ENCODE peak calls at places on chromosomes 1 and 21, in four cellular contexts. One of them, this sample, is unnamed.

GRCh38 chr1:109630081-109630880 is 10.6 kb downstream of the AMPD2 start:
- DNase-seq in psoas muscle: no peak
- DNase-seq in left ventricle myocardium inferior: no peak
- DNase-seq in DND-41: peak; percentile 42
- DNase-seq in this sample: no peak

GRCh38 chr1:44029260-44029910 is 1.9 kb downstream of the SLC6A9 start:
- DNase-seq in psoas muscle: no peak
- DNase-seq in left ventricle myocardium inferior: no peak
- DNase-seq in DND-41: no peak
- DNase-seq in this sample: no peak

GRCh38 chr1:80531182-80531581 is 1269.6 kb upstream of the ADGRL2 start:
- DNase-seq in psoas muscle: no peak
- DNase-seq in left ventricle myocardium inferior: no peak
- DNase-seq in DND-41: peak; percentile 8
- DNase-seq in this sample: no peak

GRCh38 chr1:233704882-233705723 is 91.2 kb downstream of the KCNK1 start:
- DNase-seq in psoas muscle: no peak
- DNase-seq in left ventricle myocardium inferior: no peak
- DNase-seq in DND-41: no peak
- DNase-seq in this sample: no peak

GRCh38 chr21:26961704-26962103 is 5.2 kb downstream of the ADAMTS5 start:
- DNase-seq in psoas muscle: no peak
- DNase-seq in left ventricle myocardium inferior: no peak
- DNase-seq in DND-41: no peak
- DNase-seq in this sample: no peak

GRCh38 chr1:245585252-245585959 is 430.6 kb downstream of the KIF26B start:
- DNase-seq in psoas muscle: no peak
- DNase-seq in left ventricle myocardium inferior: no peak
- DNase-seq in DND-41: no peak
- DNase-seq in this sample: no peak

GRCh38 chr1:180521474-180522203 is 19.3 kb upstream of the ACBD6 start:
- DNase-seq in psoas muscle: no peak
- DNase-seq in left ventricle myocardium inferior: no peak
- DNase-seq in DND-41: no peak
- DNase-seq in this sample: no peak

GRCh38 chr1:119988316-119989067 is 81.0 kb downstream of the NOTCH2 start:
- DNase-seq in psoas muscle: no peak
- DNase-seq in left ventricle myocardium inferior: no peak
- DNase-seq in DND-41: no peak
- DNase-seq in this sample: no peak

GRCh38 chr1:16324456-16324890 is 27.8 kb downstream of the FBXO42 start:
- DNase-seq in psoas muscle: peak; percentile 19
- DNase-seq in left ventricle myocardium inferior: no peak
- DNase-seq in DND-41: no peak
- DNase-seq in this sample: no peak

GRCh38 chr1:230621290-230622022 is 20.8 kb upstream of the COG2 start:
- DNase-seq in psoas muscle: no peak
- DNase-seq in left ventricle myocardium inferior: no peak
- DNase-seq in DND-41: no peak
- DNase-seq in this sample: no peak

GRCh38 chr1:156281281-156282142 is 1.1 kb downstream of the SMG5 start:
- DNase-seq in psoas muscle: peak; percentile 74
- DNase-seq in left ventricle myocardium inferior: peak; percentile 65
- DNase-seq in DND-41: peak; percentile 24
- DNase-seq in this sample: no peak

GRCh38 chr1:199453731-199454130 is 573.8 kb upstream of the NR5A2 start:
- DNase-seq in psoas muscle: no peak
- DNase-seq in left ventricle myocardium inferior: no peak
- DNase-seq in DND-41: no peak
- DNase-seq in this sample: no peak

GRCh38 chr21:43203523-43204080 is 34.8 kb downstream of the CRYAA start:
- DNase-seq in psoas muscle: no peak
- DNase-seq in left ventricle myocardium inferior: no peak
- DNase-seq in DND-41: no peak
- DNase-seq in this sample: no peak

GRCh38 chr21:26595971-26596370 is 22.9 kb upstream of the CYYR1 start:
- DNase-seq in psoas muscle: no peak
- DNase-seq in left ventricle myocardium inferior: no peak
- DNase-seq in DND-41: no peak
- DNase-seq in this sample: no peak

GRCh38 chr21:45304945-45305344 is 17.2 kb upstream of the POFUT2 start:
- DNase-seq in psoas muscle: no peak
- DNase-seq in left ventricle myocardium inferior: peak; percentile 16
- DNase-seq in DND-41: no peak
- DNase-seq in this sample: peak; percentile 42

GRCh38 chr1:94325379-94326302 is 88.3 kb upstream of the ARHGAP29 start:
- DNase-seq in psoas muscle: no peak
- DNase-seq in left ventricle myocardium inferior: no peak
- DNase-seq in DND-41: no peak
- DNase-seq in this sample: no peak

GRCh38 chr1:118963456-118964430 is 24.4 kb downstream of the TBX15 start:
- DNase-seq in psoas muscle: no peak
- DNase-seq in left ventricle myocardium inferior: no peak
- DNase-seq in DND-41: no peak
- DNase-seq in this sample: no peak

GRCh38 chr1:10787274-10787673 is 9.2 kb downstream of the CASZ1 start:
- DNase-seq in psoas muscle: no peak
- DNase-seq in left ventricle myocardium inferior: no peak
- DNase-seq in DND-41: no peak
- DNase-seq in this sample: no peak
- H3K4me1 ChIP-seq in psoas muscle: peaks cover 63% of the 10 kb centered on the region
- H3K4me1 ChIP-seq in left ventricle myocardium inferior: peaks cover 96% of the 10 kb centered on the region
- H3K4me1 ChIP-seq in DND-41: no peaks in the 10 kb centered on the region
- H3K4me1 ChIP-seq in this sample: peaks cover 22% of the 10 kb centered on the region

DNA sequence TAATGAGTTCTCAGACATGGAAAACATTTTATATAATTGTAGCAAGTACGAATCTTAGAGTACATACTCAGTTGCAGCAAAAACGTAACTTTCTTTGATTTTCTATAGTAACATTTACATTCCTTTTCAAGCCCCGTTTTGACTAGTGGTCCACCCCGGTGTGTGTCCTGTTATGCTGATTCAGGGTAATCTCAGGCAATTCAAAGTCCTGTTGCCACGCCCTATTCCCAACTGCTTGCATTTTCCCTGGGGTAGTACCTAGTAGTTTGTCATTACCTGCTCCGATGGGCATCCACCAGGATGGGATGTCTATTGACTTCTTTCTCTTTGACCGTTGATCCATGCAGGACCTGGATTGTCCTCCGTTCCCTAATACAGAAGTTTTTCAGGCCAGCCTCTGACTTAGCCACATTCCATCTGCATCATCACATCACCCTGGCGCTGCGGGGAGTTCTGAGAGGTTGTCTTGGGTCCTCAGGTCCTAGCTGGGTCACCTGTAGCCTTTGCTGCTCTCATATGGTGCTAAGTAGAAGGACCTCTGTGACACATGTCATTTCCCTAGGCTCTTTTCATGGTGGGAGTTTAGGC is 15.0 kb upstream of the FCAMR start:
- DNase-seq in psoas muscle: no peak
- DNase-seq in left ventricle myocardium inferior: no peak
- DNase-seq in DND-41: no peak
- DNase-seq in this sample: no peak
- H3K36me3 ChIP-seq in psoas muscle: no peaks in the 10 kb centered on the region
- H3K36me3 ChIP-seq in left ventricle myocardium inferior: no peaks in the 10 kb centered on the region
- H3K36me3 ChIP-seq in DND-41: no peaks in the 10 kb centered on the region
- H3K36me3 ChIP-seq in this sample: no peaks in the 10 kb centered on the region

GRCh38 chr1:56434025-56434424 is 145.3 kb downstream of the PLPP3 start:
- DNase-seq in psoas muscle: no peak
- DNase-seq in left ventricle myocardium inferior: no peak
- DNase-seq in DND-41: no peak
- DNase-seq in this sample: no peak
- H3K4me1 ChIP-seq in psoas muscle: peaks cover 5% of the 10 kb centered on the region
- H3K4me1 ChIP-seq in left ventricle myocardium inferior: peaks cover 60% of the 10 kb centered on the region
- H3K4me1 ChIP-seq in DND-41: no peaks in the 10 kb centered on the region
- H3K4me1 ChIP-seq in this sample: peaks cover 3% of the 10 kb centered on the region

DNA sequence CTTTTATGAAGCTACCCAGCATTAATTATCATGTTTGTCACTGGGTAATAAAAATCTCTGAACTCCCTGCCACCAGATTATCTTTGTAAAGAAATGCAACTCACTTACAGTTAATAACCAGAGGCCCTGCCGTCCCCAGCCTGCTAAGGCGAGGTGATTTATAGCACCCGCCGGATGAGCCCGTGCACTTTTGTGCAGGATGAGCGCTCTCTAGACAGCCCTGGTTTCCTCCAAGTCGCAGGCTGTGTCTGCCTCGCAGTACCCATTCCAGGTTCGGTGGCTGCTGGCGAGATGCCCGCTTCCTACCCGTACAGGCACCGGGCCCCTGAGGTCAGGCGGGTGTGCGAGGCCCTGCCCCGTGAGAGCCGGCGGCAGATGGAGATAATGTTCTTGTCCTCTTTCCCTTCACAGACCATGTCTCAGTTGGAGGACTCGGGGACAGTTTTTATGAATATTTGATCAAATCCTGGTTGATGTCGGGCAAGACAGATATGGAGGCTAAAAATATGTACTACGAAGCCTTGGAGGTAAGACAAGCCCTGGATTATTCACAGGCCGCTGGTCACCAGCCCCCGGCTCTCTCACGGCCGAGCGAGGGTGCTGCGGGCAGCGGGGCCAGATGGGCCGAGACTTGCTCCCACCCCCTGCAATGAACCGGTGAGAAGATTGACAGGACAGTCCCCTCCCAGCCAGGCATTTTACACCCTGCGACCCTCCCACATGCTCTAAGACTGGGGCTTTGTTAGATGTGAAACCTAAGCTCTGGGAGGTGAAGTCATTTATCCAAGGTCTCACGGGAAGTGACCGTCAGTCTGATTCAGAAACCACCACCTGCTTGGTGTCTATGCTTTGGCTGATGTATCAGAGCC is 28.5 kb upstream of the SELENON start:
- DNase-seq in psoas muscle: peak; percentile 51
- DNase-seq in left ventricle myocardium inferior: peak; percentile 74
- DNase-seq in DND-41: no peak
- DNase-seq in this sample: peak; percentile 65
- H3K36me3 ChIP-seq in psoas muscle: no peaks in the 10 kb centered on the region
- H3K36me3 ChIP-seq in left ventricle myocardium inferior: peaks cover 11% of the 10 kb centered on the region
- H3K36me3 ChIP-seq in DND-41: no peaks in the 10 kb centered on the region
- H3K36me3 ChIP-seq in this sample: peaks cover 15% of the 10 kb centered on the region

GRCh38 chr1:21293537-21294265 is 3.4 kb upstream of the ECE1 start:
- DNase-seq in psoas muscle: no peak
- DNase-seq in left ventricle myocardium inferior: no peak
- DNase-seq in DND-41: no peak
- DNase-seq in this sample: no peak
- H3K4me1 ChIP-seq in psoas muscle: peaks cover 6% of the 10 kb centered on the region
- H3K4me1 ChIP-seq in left ventricle myocardium inferior: peaks cover 70% of the 10 kb centered on the region
- H3K4me1 ChIP-seq in DND-41: peaks cover 27% of the 10 kb centered on the region
- H3K4me1 ChIP-seq in this sample: peaks cover 62% of the 10 kb centered on the region

DNA sequence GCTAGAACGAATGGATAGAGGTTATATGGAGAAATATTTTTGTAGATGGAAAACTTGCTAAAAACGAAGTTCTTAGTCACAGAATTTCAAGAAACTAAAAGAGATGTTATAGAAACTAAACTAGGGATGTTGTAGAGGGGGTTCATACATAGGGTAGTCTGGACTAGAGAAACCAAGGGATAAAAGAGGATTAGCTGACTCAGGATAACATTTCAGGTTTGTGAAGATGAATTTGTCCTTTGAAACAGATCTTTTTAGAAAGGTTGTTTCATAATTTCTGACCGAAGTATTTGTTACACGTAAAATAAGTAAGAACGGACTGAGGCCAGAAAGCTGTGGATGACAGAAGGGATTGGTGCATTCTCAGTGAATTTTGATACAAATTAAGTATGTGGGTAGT is 13.6 kb downstream of the YTHDF2 start:
- DNase-seq in psoas muscle: no peak
- DNase-seq in left ventricle myocardium inferior: no peak
- DNase-seq in DND-41: no peak
- DNase-seq in this sample: no peak
- H3K36me3 ChIP-seq in psoas muscle: no peaks in the 10 kb centered on the region
- H3K36me3 ChIP-seq in left ventricle myocardium inferior: peaks cover 5% of the 10 kb centered on the region
- H3K36me3 ChIP-seq in DND-41: peaks cover 92% of the 10 kb centered on the region
- H3K36me3 ChIP-seq in this sample: peaks cover 31% of the 10 kb centered on the region

GRCh38 chr1:21901473-21901847 is 35.6 kb downstream of the HSPG2 start:
- DNase-seq in psoas muscle: peak; percentile 74
- DNase-seq in left ventricle myocardium inferior: peak; percentile 67
- DNase-seq in DND-41: no peak
- DNase-seq in this sample: no peak

GRCh38 chr1:21900766-21901472 is 36.2 kb downstream of the HSPG2 start:
- DNase-seq in psoas muscle: no peak
- DNase-seq in left ventricle myocardium inferior: no peak
- DNase-seq in DND-41: no peak
- DNase-seq in this sample: no peak

GRCh38 chr1:21901986-21902377 is 35.1 kb downstream of the HSPG2 start:
- DNase-seq in psoas muscle: no peak
- DNase-seq in left ventricle myocardium inferior: no peak
- DNase-seq in DND-41: no peak
- DNase-seq in this sample: no peak

GRCh38 chr1:21903638-21904474 is 33.3 kb downstream of the HSPG2 start:
- DNase-seq in psoas muscle: no peak
- DNase-seq in left ventricle myocardium inferior: no peak
- DNase-seq in DND-41: no peak
- DNase-seq in this sample: no peak

GRCh38 chr1:21902378-21903012 is 34.6 kb downstream of the HSPG2 start:
- DNase-seq in psoas muscle: no peak
- DNase-seq in left ventricle myocardium inferior: no peak
- DNase-seq in DND-41: no peak
- DNase-seq in this sample: no peak
- H3K4me1 ChIP-seq in psoas muscle: peaks cover 67% of the 10 kb centered on the region
- H3K4me1 ChIP-seq in left ventricle myocardium inferior: peaks cover 100% of the 10 kb centered on the region
- H3K4me1 ChIP-seq in DND-41: no peaks in the 10 kb centered on the region
- H3K4me1 ChIP-seq in this sample: peaks cover 95% of the 10 kb centered on the region

DNA sequence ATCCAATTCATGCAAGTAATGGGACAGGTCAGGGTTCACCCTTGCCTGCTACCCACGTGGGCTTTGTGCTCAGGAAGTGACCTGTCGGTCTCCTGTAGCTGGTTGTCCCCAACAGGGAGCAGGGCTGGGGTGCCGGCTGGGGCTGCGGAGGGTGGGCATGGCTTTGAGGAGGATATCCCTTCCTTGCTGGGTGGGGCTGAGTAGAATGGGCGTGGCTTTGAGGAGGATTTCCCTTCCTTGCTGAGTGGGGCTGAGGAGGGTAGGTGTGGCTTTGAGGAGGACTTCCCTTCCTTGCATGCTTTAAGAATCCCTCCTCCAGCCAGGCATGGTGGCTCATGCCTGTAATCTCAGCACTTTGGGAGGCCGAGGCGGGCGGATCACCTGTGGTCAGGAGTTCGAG is 151.3 kb downstream of the CLIC6 start:
- DNase-seq in psoas muscle: no peak
- DNase-seq in left ventricle myocardium inferior: no peak
- DNase-seq in DND-41: peak; percentile 46
- DNase-seq in this sample: no peak
- H3K36me3 ChIP-seq in psoas muscle: peaks cover 8% of the 10 kb centered on the region
- H3K36me3 ChIP-seq in left ventricle myocardium inferior: no peaks in the 10 kb centered on the region
- H3K36me3 ChIP-seq in DND-41: peaks cover 99% of the 10 kb centered on the region
- H3K36me3 ChIP-seq in this sample: peaks cover 71% of the 10 kb centered on the region

This sample was measured in lower lobe of right lung.